ENCODE peak calls at places on chromosome 15, in nine cellular contexts. T, R, J, G, F, D, Z, I and L are unnamed samples.

GRCh38 chr15:79595271-79595670 is 163.1 kb downstream of the MINAR1 start:
- DNase-seq in T (no peak), R (no peak), J (no peak), G (no peak), F (no peak), D (no peak), Z (no peak), I (no peak), L (no peak)

GRCh38 chr15:59306520-59307163 is 66.0 kb downstream of the MYO1E start:
- DNase-seq in T (no peak), R (no peak), J (no peak), G (no peak), F (no peak), D (no peak), Z (no peak), I (no peak), L (no peak)

GRCh38 chr15:38017721-38018120 is 83.3 kb downstream of the TMCO5A start:
- DNase-seq in T (peak; percentile 13), R (no peak), J (peak; percentile 34), G (no peak), F (no peak), D (no peak), Z (no peak), I (no peak), L (no peak)

GRCh38 chr15:48868549-48868948 is 9.4 kb upstream of the EID1 start:
- DNase-seq in T (no peak), R (no peak), J (no peak), G (no peak), F (no peak), D (no peak), Z (no peak), I (no peak), L (no peak)

GRCh38 chr15:66961407-66961884 is 104.0 kb upstream of the SMAD3 start:
- DNase-seq in T (no peak), R (no peak), J (no peak), G (no peak), F (no peak), D (no peak), Z (no peak), I (no peak), L (no peak)

GRCh38 chr15:97929456-97930229 is 30.9 kb upstream of the ARRDC4 start:
- DNase-seq in T (no peak), R (no peak), J (no peak), G (no peak), F (no peak), D (no peak), Z (no peak), I (no peak), L (no peak)

GRCh38 chr15:60326824-60327654 is 70.7 kb downstream of the ANXA2 start:
- DNase-seq in T (peak; percentile 57), R (peak; percentile 35), J (peak; percentile 22), G (peak; percentile 8), F (peak; percentile 68), D (no peak), Z (no peak), I (no peak), L (peak; percentile 30)

GRCh38 chr15:69340243-69340991 is 41.7 kb downstream of the PAQR5 start:
- DNase-seq in T (no peak), R (no peak), J (peak; percentile 41), G (no peak), F (no peak), D (no peak), Z (no peak), I (no peak), L (no peak)

GRCh38 chr15:91694131-91694828 is 159.2 kb upstream of the SLCO3A1 start:
- DNase-seq in T (no peak), R (peak; percentile 27), J (no peak), G (no peak), F (no peak), D (no peak), Z (peak; percentile 34), I (peak; percentile 18), L (no peak)

GRCh38 chr15:68554716-68555347 is 24.0 kb upstream of the CORO2B start:
- DNase-seq in T (no peak), R (no peak), J (no peak), G (no peak), F (no peak), D (no peak), Z (no peak), I (no peak), L (no peak)

GRCh38 chr15:90400759-90401314 is 12.8 kb downstream of the IQGAP1 start:
- DNase-seq in T (peak; percentile 91), R (peak; percentile 58), J (peak; percentile 89), G (peak; percentile 51), F (peak; percentile 57), D (peak; percentile 39), Z (peak; percentile 69), I (peak; percentile 56), L (peak; percentile 38)

GRCh38 chr15:93485922-93486327 is 396.9 kb upstream of the RGMA start:
- DNase-seq in T (no peak), R (no peak), J (no peak), G (no peak), F (no peak), D (no peak), Z (no peak), I (peak; percentile 61), L (no peak)

GRCh38 chr15:23039151-23039916 is at the start of gene TUBGCP5:
- DNase-seq in T (peak; percentile 99), R (peak; percentile 99), J (peak; percentile 98), G (peak; percentile 91), F (peak; percentile 99), D (peak; percentile 95), Z (peak; percentile 98), I (peak; percentile 98), L (peak; percentile 95)
- TF ChIP-seq CTCF in T (peak; percentile 12), R (peak; percentile 29), J (no peak), G (no peak), F (peak; percentile 42), D (no peak), Z (peak; percentile 39), I (peak; percentile 40), L (peak; percentile 9)

GRCh38 chr15:65767895-65768294 is 24.2 kb downstream of the DENND4A start:
- DNase-seq in T (no peak), R (no peak), J (peak; percentile 12), G (no peak), F (no peak), D (no peak), Z (no peak), I (no peak), L (no peak)
- TF ChIP-seq CTCF in T (no peak), R (no peak), J (no peak), G (no peak), F (no peak), D (no peak), Z (no peak), I (no peak), L (no peak)

DNA sequence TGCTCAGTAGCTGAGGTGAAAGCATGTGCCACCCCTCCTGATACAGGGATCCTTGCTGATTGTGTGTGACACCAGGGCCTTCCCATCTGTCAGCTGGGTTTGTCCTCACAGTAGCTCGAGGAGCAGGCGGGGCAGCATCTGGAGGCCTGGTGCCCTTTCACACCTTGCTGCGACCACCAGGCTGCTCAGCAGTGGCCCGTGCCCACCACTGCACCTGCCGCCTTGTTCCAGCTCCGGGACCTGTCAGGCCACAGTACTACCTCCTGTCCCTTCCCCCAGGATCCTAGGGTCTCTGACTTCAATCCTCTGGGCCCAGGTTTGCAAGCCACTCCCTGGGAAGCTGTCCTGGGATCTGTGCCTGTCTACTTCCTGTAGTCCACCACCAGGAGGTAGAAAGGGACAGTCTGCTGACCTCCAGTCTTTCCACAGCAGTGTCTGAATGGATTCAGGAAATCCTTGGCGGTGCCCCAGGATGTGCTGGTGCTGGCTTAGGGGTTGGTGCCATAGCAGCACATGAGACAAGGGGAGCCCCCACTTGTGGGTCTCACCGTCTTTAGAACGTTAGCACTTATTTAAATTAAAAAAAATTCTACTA is 27.5 kb downstream of the APBA2 start:
- DNase-seq in T (no peak), R (no peak), J (no peak), G (no peak), F (peak; percentile 36), D (no peak), Z (no peak), I (no peak), L (no peak)
- TF ChIP-seq CTCF in T (no peak), R (peak; percentile 38), J (no peak), G (no peak), F (peak; percentile 30), D (no peak), Z (no peak), I (no peak), L (peak; percentile 10)

DNA sequence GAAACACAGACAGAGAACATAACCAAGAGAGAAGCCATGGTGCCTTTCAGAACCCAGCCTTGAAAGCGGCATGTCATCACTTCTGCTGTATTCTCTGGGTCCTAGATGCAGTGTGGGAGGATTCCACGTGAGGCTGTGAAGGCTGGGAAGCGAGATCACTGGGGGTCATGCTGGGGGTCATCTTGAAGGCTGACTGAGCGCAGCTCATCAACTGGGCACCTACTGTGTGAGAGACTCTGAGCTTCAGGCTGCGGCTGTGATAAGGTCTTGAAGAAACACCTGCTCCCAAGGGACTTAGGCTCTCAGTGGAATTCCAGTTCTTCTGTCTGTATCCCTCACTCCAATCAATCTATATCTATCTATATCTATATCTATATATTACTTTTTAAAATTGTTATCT is 91.8 kb upstream of the KLF13 start:
- DNase-seq in T (no peak), R (no peak), J (no peak), G (no peak), F (no peak), D (no peak), Z (no peak), I (no peak), L (no peak)
- TF ChIP-seq CTCF in T (no peak), R (no peak), J (no peak), G (no peak), F (no peak), D (no peak), Z (no peak), I (no peak), L (no peak)

GRCh38 chr15:41966414-41966812 is 5.9 kb downstream of the EHD4 start:
- DNase-seq in T (no peak), R (no peak), J (no peak), G (no peak), F (no peak), D (no peak), Z (peak; percentile 5), I (no peak), L (no peak)

GRCh38 chr15:41967506-41968206 is 4.7 kb downstream of the EHD4 start:
- DNase-seq in T (peak; percentile 70), R (no peak), J (peak; percentile 93), G (no peak), F (peak; percentile 54), D (no peak), Z (peak; percentile 28), I (no peak), L (no peak)

GRCh38 chr15:41966920-41967465 is 5.4 kb downstream of the EHD4 start:
- DNase-seq in T (no peak), R (no peak), J (no peak), G (no peak), F (no peak), D (no peak), Z (peak; percentile 6), I (no peak), L (no peak)

GRCh38 chr15:41968738-41969137 is 3.6 kb downstream of the EHD4 start:
- DNase-seq in T (peak; percentile 62), R (no peak), J (no peak), G (no peak), F (no peak), D (no peak), Z (no peak), I (no peak), L (no peak)

GRCh38 chr15:41965441-41966413 is 6.6 kb downstream of the EHD4 start:
- DNase-seq in T (no peak), R (no peak), J (no peak), G (no peak), F (no peak), D (no peak), Z (peak; percentile 5), I (no peak), L (no peak)
- TF ChIP-seq CTCF in T (no peak), R (no peak), J (no peak), G (no peak), F (no peak), D (no peak), Z (no peak), I (no peak), L (no peak)